ENCODE peak calls at places on chromosome 13, in five cellular contexts. I is Panc1, P is GM23338, R is SK-N-SH, H is transverse colon. A is an unnamed sample.

GRCh38 chr13:42849200-42849599 is 67.8 kb downstream of the FAM216B start:
- DNase-seq in I (no peak), P (no peak), R (no peak), H (no peak), A (no peak)

GRCh38 chr13:28321751-28322150 is 173.2 kb downstream of the FLT1 start:
- DNase-seq in I (no peak), P (no peak), R (no peak), H (no peak), A (no peak)

GRCh38 chr13:31538067-31539042 is 201.0 kb upstream of the RXFP2 start:
- DNase-seq in I (no peak), P (peak), R (peak), H (peak), A (no peak)

GRCh38 chr13:50319603-50320296 is 304.5 kb downstream of the KCNRG start:
- DNase-seq in I (no peak), P (no peak), R (no peak), H (no peak), A (peak)

GRCh38 chr13:90420683-90421082 is 926.8 kb upstream of the MIR17HG start:
- DNase-seq in I (no peak), P (peak), R (no peak), H (no peak), A (no peak)

GRCh38 chr13:34334984-34335661 is 517.2 kb downstream of the RFC3 start:
- DNase-seq in I (no peak), P (no peak), R (no peak), H (no peak), A (peak)

GRCh38 chr13:23956106-23956505 is 58.8 kb upstream of the C1QTNF9B start:
- DNase-seq in I (no peak), P (no peak), R (no peak), H (peak), A (no peak)

GRCh38 chr13:93339550-93339949 is 112.9 kb downstream of the GPC6 start:
- DNase-seq in I (no peak), P (no peak), R (no peak), H (no peak), A (no peak)

GRCh38 chr13:85497652-85498051 is 301.6 kb downstream of the SLITRK6 start:
- DNase-seq in I (peak), P (no peak), R (no peak), H (no peak), A (no peak)

GRCh38 chr13:32737111-32737571 is 150.9 kb downstream of the PDS5B start:
- DNase-seq in I (no peak), P (no peak), R (no peak), H (no peak), A (peak)

GRCh38 chr13:28493740-28494536 is 990 bp downstream of the FLT1 start:
- DNase-seq in I (no peak), P (peak), R (peak), H (no peak), A (no peak)

GRCh38 chr13:35771898-35772297 is 295.4 kb upstream of the MAB21L1 start:
- DNase-seq in I (no peak), P (peak), R (no peak), H (no peak), A (no peak)

GRCh38 chr13:40315416-40316064 is 350.9 kb downstream of the FOXO1 start:
- DNase-seq in I (no peak), P (no peak), R (no peak), H (no peak), A (no peak)

GRCh38 chr13:50104493-50104892 is 89.2 kb downstream of the KCNRG start:
- DNase-seq in I (no peak), P (peak), R (no peak), H (no peak), A (no peak)

GRCh38 chr13:93248627-93249047 is 22.0 kb downstream of the GPC6 start:
- DNase-seq in I (no peak), P (peak), R (peak), H (no peak), A (peak)

GRCh38 chr13:113324336-113324882 is 27.4 kb downstream of the LAMP1 start:
- DNase-seq in I (no peak), P (no peak), R (no peak), H (no peak), A (no peak)
- TF ChIP-seq POLR2AphosphoS5 in I (no peak), P (no peak), R (no peak), H (no peak), A (no peak)

DNA sequence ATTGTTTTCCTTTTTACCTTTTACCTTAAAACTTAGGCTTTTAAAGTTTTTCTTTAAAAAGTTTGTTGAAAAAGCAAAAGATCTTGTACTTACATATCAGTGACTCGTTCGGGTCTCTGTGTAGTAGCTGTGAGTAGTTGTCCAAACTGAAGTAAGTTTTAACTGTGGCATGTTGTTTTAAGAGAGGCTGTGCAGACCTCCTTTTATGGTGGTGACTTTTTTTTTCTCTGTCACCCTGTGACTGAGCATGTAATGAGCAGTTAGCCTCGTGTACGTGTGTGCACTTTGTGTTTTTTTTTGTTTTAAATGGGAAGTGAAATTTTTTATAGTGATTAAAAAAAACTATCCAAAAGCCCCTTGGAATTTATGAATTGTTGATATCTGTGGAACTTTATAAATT is at the start of gene GPR183:
- DNase-seq in I (no peak), P (no peak), R (no peak), H (no peak), A (no peak)
- H3K27ac ChIP-seq in I (no peak), P (peak), R (no peak), H (peak), A (no peak)

GRCh38 chr13:26973281-26973680 is 198.3 kb downstream of the USP12 start:
- DNase-seq in I (no peak), P (no peak), R (no peak), H (no peak), A (no peak)
- TF ChIP-seq POLR2AphosphoS5 in I (no peak), P (no peak), R (no peak), H (no peak), A (no peak)

DNA sequence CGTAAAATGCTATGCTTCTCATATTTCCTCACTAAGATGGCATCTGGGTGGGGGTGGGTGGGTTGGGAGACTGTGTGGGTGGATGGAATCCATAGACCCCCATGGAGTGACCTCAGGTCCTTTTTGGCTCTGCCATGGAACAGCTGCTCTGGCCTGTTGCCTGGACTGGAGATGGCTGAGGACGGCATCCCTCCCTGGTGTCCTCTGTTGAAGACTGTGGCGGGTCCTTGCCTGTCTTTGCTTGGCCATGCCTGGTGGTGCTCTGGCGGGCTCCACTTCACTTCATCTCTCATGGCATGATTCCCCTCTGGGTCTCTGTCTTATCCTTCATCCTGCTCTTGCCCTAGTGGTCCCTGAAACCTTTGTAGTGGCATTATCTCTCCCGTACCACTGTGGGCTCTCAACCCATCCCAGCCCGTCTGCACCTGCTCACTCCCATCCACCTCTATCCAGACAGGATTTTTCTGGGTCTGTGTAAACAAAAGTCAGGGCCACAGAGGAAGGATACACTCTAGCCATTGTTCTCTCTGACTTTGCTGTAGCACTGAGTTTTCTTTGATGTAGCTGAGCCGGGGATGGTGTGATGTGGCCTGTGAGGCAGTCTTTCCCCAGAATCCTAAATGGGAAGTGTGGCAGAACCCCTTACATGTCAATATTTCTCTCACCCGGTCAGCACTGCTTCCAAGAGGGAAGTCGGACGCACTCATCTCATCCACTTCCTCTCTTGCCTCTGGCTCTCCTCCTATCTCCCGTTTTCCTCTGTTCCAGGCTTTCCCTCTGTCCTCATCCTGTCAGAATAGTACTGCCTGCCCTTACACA is 36.1 kb downstream of the WDFY2 start:
- DNase-seq in I (no peak), P (no peak), R (no peak), H (no peak), A (no peak)
- H3K27ac ChIP-seq in I (peak), P (peak), R (peak), H (no peak), A (no peak)

DNA sequence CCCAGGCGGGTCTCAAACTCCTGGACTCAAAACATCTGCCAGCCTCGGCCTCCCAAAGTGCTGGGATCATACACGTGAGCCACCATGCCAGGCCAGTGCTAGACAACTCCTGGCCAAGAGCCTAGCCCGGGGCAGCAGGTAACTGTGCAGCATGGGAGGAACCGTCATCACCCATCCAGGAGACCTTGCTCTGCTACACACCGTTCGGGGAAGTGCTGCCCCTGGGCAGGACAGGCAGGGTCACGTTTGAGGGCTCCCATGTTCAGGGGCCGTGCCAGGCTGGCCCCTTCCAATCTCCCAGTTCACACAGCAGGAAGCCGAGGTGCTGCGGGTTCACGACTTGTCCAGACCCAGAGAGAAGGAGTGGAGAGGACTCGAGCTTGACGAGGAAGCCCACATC is 35.1 kb downstream of the NAXD start:
- DNase-seq in I (no peak), P (no peak), R (no peak), H (no peak), A (no peak)
- TF ChIP-seq POLR2AphosphoS5 in I (no peak), P (no peak), R (no peak), H (no peak), A (no peak)

DNA sequence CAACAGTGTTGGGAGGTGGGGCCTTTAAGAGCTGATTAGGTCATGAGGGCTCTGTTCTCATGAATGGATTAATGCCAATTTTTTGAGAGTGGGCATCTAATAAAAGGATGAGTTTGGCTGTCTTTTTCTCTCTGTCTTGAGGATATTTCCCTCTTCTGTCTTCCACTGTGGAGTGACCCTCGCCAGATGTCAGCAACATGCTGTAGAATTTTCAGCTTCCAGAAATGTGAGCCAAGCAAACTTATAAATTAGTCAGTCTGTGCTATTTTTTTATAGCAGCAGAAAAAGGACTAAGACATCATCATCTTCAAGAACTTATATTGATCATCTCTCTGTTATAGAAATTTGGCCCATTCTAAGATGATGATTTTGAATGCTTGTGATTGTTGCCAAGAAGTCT is 431.4 kb downstream of the FGF9 start:
- DNase-seq in I (no peak), P (no peak), R (no peak), H (no peak), A (no peak)
- H3K27ac ChIP-seq in I (no peak), P (no peak), R (no peak), H (no peak), A (no peak)